ENCODE peak calls at places on chromosomes 1 and 21, in seven cellular contexts. J is OCI-LY7, V is PC-3, B is SK-N-SH, D is PC-9, L is GM23338, G is HCT116. Y is an unnamed sample.

GRCh38 chr21:39685991-39686390 is 59.0 kb upstream of the IGSF5 start:
- DNase-seq in J (no peak), V (no peak), B (no peak), D (no peak), L (no peak), G (no peak), Y (no peak)

GRCh38 chr1:43858324-43858723 is 75.3 kb upstream of the ARTN start:
- DNase-seq in J (no peak), V (peak; percentile 96), B (peak; percentile 30), D (peak; percentile 99), L (peak; percentile 55), G (no peak), Y (peak; percentile 93)

GRCh38 chr1:48749068-48749467 is 27.6 kb downstream of the BEND5 start:
- DNase-seq in J (no peak), V (no peak), B (no peak), D (no peak), L (no peak), G (no peak), Y (no peak)

GRCh38 chr1:78401148-78401547 is 89.6 kb upstream of the PTGFR start:
- DNase-seq in J (no peak), V (peak; percentile 37), B (no peak), D (no peak), L (no peak), G (no peak), Y (no peak)

GRCh38 chr21:34807881-34808568 is 139.2 kb downstream of the CLIC6 start:
- DNase-seq in J (peak; percentile 15), V (peak; percentile 87), B (no peak), D (peak; percentile 85), L (no peak), G (peak; percentile 82), Y (peak; percentile 97)

GRCh38 chr1:110003747-110004428 is 19.3 kb downstream of the AHCYL1 start:
- DNase-seq in J (peak; percentile 16), V (peak; percentile 95), B (no peak), D (peak; percentile 100), L (peak; percentile 65), G (peak; percentile 73), Y (peak; percentile 98)

GRCh38 chr1:51728611-51729155 is 111.8 kb downstream of the OSBPL9 start:
- DNase-seq in J (peak; percentile 34), V (no peak), B (peak; percentile 33), D (no peak), L (peak; percentile 13), G (no peak), Y (no peak)

GRCh38 chr1:206702803-206703202 is 18.1 kb downstream of the MAPKAPK2 start:
- DNase-seq in J (no peak), V (no peak), B (no peak), D (no peak), L (peak; percentile 63), G (no peak), Y (no peak)

GRCh38 chr1:162976628-162977027 is 92.5 kb upstream of the RGS4 start:
- DNase-seq in J (no peak), V (no peak), B (no peak), D (no peak), L (no peak), G (no peak), Y (no peak)

GRCh38 chr1:6177681-6178380 is 2.3 kb downstream of the CHD5 start:
- DNase-seq in J (no peak), V (no peak), B (peak; percentile 32), D (no peak), L (no peak), G (no peak), Y (no peak)

GRCh38 chr1:1044455-1044854 is 24.5 kb downstream of the AGRN start:
- DNase-seq in J (no peak), V (no peak), B (no peak), D (no peak), L (no peak), G (no peak), Y (no peak)
- H3K9me2 ChIP-seq in J (no peaks in the 10 kb centered on the region), V (no peaks in the 10 kb centered on the region), B (no peaks in the 10 kb centered on the region), D (no peaks in the 10 kb centered on the region), L (no peaks in the 10 kb centered on the region), G (no peaks in the 10 kb centered on the region), Y (no peaks in the 10 kb centered on the region)

GRCh38 chr1:97174039-97174704 is 452.6 kb downstream of the PTBP2 start:
- DNase-seq in J (no peak), V (peak; percentile 45), B (peak; percentile 4), D (no peak), L (no peak), G (no peak), Y (peak; percentile 10)
- H3K9me2 ChIP-seq in J (no peaks in the 10 kb centered on the region), V (no peaks in the 10 kb centered on the region), B (no peaks in the 10 kb centered on the region), D (no peaks in the 10 kb centered on the region), L (no peaks in the 10 kb centered on the region), G (no peaks in the 10 kb centered on the region), Y (no peaks in the 10 kb centered on the region)

GRCh38 chr1:180814258-180814657 is 98.4 kb upstream of the KIAA1614 start:
- DNase-seq in J (no peak), V (no peak), B (no peak), D (no peak), L (no peak), G (no peak), Y (no peak)
- H3K9me2 ChIP-seq in J (no peaks in the 10 kb centered on the region), V (no peaks in the 10 kb centered on the region), B (no peaks in the 10 kb centered on the region), D (no peaks in the 10 kb centered on the region), L (no peaks in the 10 kb centered on the region), G (no peaks in the 10 kb centered on the region), Y (no peaks in the 10 kb centered on the region)

GRCh38 chr1:236870721-236871120 is 75.6 kb downstream of the MTR start:
- DNase-seq in J (no peak), V (no peak), B (no peak), D (no peak), L (no peak), G (no peak), Y (no peak)
- H3K9me2 ChIP-seq in J (no peaks in the 10 kb centered on the region), V (no peaks in the 10 kb centered on the region), B (no peaks in the 10 kb centered on the region), D (peaks cover 3% of the 10 kb centered on the region), L (no peaks in the 10 kb centered on the region), G (no peaks in the 10 kb centered on the region), Y (no peaks in the 10 kb centered on the region)

DNA sequence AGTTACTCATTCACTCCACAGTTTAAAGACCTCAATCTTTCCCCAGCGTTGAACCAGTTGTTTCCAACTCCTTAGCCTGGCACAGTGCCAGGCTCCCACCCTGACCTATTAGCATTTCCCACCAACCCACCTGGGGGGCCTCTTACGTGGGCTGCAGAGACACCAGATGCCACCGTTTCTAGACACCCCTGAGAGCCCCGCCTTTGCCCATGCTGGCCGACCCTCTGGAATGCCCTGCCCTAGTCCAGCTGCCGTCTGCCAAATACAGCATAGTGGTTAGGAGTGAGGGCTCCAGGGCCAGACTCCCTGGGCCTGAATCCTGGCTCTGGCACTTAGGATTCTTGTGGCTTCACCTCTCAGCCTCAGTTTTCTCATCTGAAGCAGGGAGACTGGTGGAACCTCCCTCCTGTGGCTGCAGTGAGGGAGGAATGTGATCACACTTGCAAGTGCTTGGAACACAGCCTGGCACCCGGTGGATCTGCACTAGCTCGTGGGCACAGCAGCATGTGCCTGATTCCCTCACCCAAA is 65.2 kb downstream of the TMCO4 start:
- DNase-seq in J (no peak), V (no peak), B (no peak), D (no peak), L (no peak), G (no peak), Y (peak; percentile 62)
- H3K9me2 ChIP-seq in J (no peaks in the 10 kb centered on the region), V (no peaks in the 10 kb centered on the region), B (no peaks in the 10 kb centered on the region), D (no peaks in the 10 kb centered on the region), L (no peaks in the 10 kb centered on the region), G (no peaks in the 10 kb centered on the region), Y (no peaks in the 10 kb centered on the region)